ENCODE peak calls at places on chromosomes 12 and 14, in seven cellular contexts. S is PC-3, J is aorta, O is heart left ventricle, W is heart right ventricle, V is left ventricle myocardium inferior, T is H9. H is an unnamed sample.

GRCh38 chr12:117063162-117063911 is 35.9 kb downstream of the TESC start:
- DNase-seq in T (peak), O (peak), V (no peak), W (peak), J (no peak), S (no peak), H (peak)

GRCh38 chr12:65195387-65196055 is 26.1 kb downstream of the LEMD3 start:
- DNase-seq in W (no peak), J (no peak), O (no peak), S (no peak), V (no peak), T (no peak), H (no peak)

GRCh38 chr12:91965781-91966180 is 179.9 kb downstream of the BTG1 start:
- DNase-seq in J (no peak), O (no peak), T (no peak), S (no peak), W (no peak), V (no peak), H (no peak)

GRCh38 chr14:91870001-91870400 is 2.7 kb upstream of the TC2N start:
- DNase-seq in T (no peak), S (peak), W (no peak), V (no peak), J (no peak), O (no peak), H (peak)

GRCh38 chr14:43651896-43652295 is 855.2 kb downstream of the FSCB start:
- DNase-seq in J (no peak), T (no peak), W (no peak), V (no peak), O (no peak), S (no peak), H (no peak)

GRCh38 chr14:99884834-99885648 is 91.8 kb downstream of the EML1 start:
- DNase-seq in O (no peak), J (no peak), T (no peak), S (peak), V (no peak), W (peak), H (peak)

GRCh38 chr12:126507231-126507630 is 1442.0 kb downstream of the AACS start:
- DNase-seq in O (no peak), W (no peak), V (no peak), T (no peak), J (no peak), S (no peak), H (no peak)

GRCh38 chr12:124543591-124544310 is 23.7 kb downstream of the NCOR2 start:
- DNase-seq in J (no peak), T (no peak), O (no peak), S (no peak), V (no peak), W (no peak), H (no peak)

GRCh38 chr12:109893250-109893995 is 6.7 kb upstream of the TCHP start:
- DNase-seq in T (no peak), W (no peak), V (no peak), S (no peak), J (no peak), O (no peak), H (no peak)

GRCh38 chr12:59787610-59788009 is 191.8 kb downstream of the SLC16A7 start:
- DNase-seq in T (no peak), J (no peak), V (no peak), O (no peak), S (no peak), W (no peak), H (no peak)

GRCh38 chr14:60356921-60357550 is 108.0 kb downstream of the PPM1A start:
- DNase-seq in S (no peak), V (no peak), O (no peak), W (no peak), J (no peak), T (peak), H (no peak)

GRCh38 chr14:53950031-53950793 is 6.4 kb downstream of the BMP4 start:
- DNase-seq in O (no peak), V (no peak), J (peak), W (no peak), T (no peak), S (no peak), H (no peak)

GRCh38 chr12:45216983-45217485 is 1.1 kb downstream of the ANO6 start:
- DNase-seq in T (no peak), J (no peak), V (no peak), W (no peak), O (no peak), S (peak), H (peak)

GRCh38 chr14:72126091-72126490 is 193.9 kb downstream of the RGS6 start:
- DNase-seq in W (no peak), O (no peak), J (no peak), S (no peak), T (no peak), V (no peak), H (no peak)

GRCh38 chr12:8493084-8493483 is 20.2 kb upstream of the CLEC4D start:
- DNase-seq in V (no peak), S (no peak), O (no peak), J (no peak), T (no peak), W (peak), H (peak)

GRCh38 chr14:61838661-61839060 is 76.4 kb downstream of the SNAPC1 start:
- DNase-seq in T (no peak), V (no peak), J (no peak), W (no peak), O (no peak), S (peak), H (peak)

GRCh38 chr14:65824978-65825299 is 412.4 kb downstream of the FUT8 start:
- DNase-seq in S (no peak), T (no peak), W (no peak), O (no peak), J (no peak), V (no peak), H (no peak)

GRCh38 chr12:94725375-94726168 is 75.2 kb upstream of the TMCC3 start:
- DNase-seq in J (no peak), W (peak), T (peak), O (no peak), V (no peak), S (peak), H (peak)

GRCh38 chr12:57750561-57751431 is 1.3 kb downstream of the CDK4 start:
- DNase-seq in W (no peak), J (no peak), S (no peak), V (no peak), O (no peak), T (no peak), H (no peak)

GRCh38 chr12:11998944-11999315 is 71.8 kb upstream of the BCL2L14 start:
- DNase-seq in J (no peak), T (no peak), O (no peak), S (no peak), W (no peak), V (no peak), H (no peak)

GRCh38 chr12:50400104-50400637 is 514 bp upstream of the LARP4 start:
- DNase-seq in O (no peak), V (no peak), S (peak), T (no peak), J (no peak), W (no peak), H (peak)

GRCh38 chr14:98204139-98204538 is 1067.9 kb downstream of the BCL11B start:
- DNase-seq in T (no peak), V (no peak), J (no peak), O (no peak), W (no peak), S (no peak), H (no peak)

GRCh38 chr14:26598081-26598671 is 343 bp upstream of the NOVA1 start:
- DNase-seq in W (peak), V (peak), S (peak), O (peak), J (peak), T (peak), H (peak)

GRCh38 chr14:104826858-104827172 is 25.9 kb downstream of the ZBTB42 start:
- DNase-seq in S (no peak), O (peak), V (no peak), T (no peak), J (no peak), W (no peak), H (no peak)

GRCh38 chr12:10715491-10715890 is 7.6 kb downstream of the YBX3 start:
- DNase-seq in W (no peak), T (no peak), S (no peak), O (no peak), V (no peak), J (no peak), H (no peak)

GRCh38 chr14:58098507-58098906 is 53.5 kb downstream of the ARMH4 start:
- DNase-seq in S (peak), V (no peak), W (peak), J (no peak), T (peak), O (peak), H (peak)

GRCh38 chr14:67532998-67533753 is at the start of gene PLEKHH1:
- DNase-seq in J (peak), S (peak), O (peak), T (peak), W (peak), V (peak), H (peak)

GRCh38 chr14:65849558-65849957 is 437.0 kb downstream of the FUT8 start:
- DNase-seq in S (no peak), O (no peak), W (no peak), V (no peak), J (no peak), T (no peak), H (no peak)

GRCh38 chr12:108609535-108610335 is 11.9 kb upstream of the TMEM119 start:
- DNase-seq in J (peak), S (no peak), W (peak), V (peak), T (no peak), O (peak), H (no peak)

GRCh38 chr12:109056891-109057290 is 4.5 kb downstream of the USP30 start:
- DNase-seq in V (no peak), S (no peak), W (no peak), O (no peak), J (no peak), T (no peak), H (no peak)

GRCh38 chr12:6234906-6235305 is 34.7 kb downstream of the CD9 start:
- DNase-seq in S (no peak), T (no peak), O (no peak), V (no peak), W (no peak), J (peak), H (no peak)

GRCh38 chr14:35302211-35302528 is 10.0 kb downstream of the PSMA6 start:
- DNase-seq in O (no peak), S (no peak), V (no peak), W (no peak), J (no peak), T (no peak), H (no peak)

GRCh38 chr12:50053583-50053982 is 3.8 kb upstream of the ASIC1 start:
- DNase-seq in J (no peak), V (no peak), T (no peak), O (no peak), W (no peak), S (no peak), H (no peak)

GRCh38 chr12:25322918-25323773 is 72.4 kb upstream of the KRAS start:
- DNase-seq in S (peak), O (no peak), T (no peak), J (no peak), W (no peak), V (no peak), H (no peak)

GRCh38 chr12:110579889-110580253 is 3.2 kb downstream of the PPTC7 start:
- DNase-seq in J (no peak), T (no peak), O (no peak), V (no peak), W (no peak), S (no peak), H (no peak)

GRCh38 chr14:105880616-105881015 is 354.2 kb downstream of the TMEM121 start:
- DNase-seq in W (no peak), V (no peak), T (no peak), J (no peak), S (no peak), O (no peak), H (no peak)

GRCh38 chr14:103126873-103127304 is 3.6 kb downstream of the TNFAIP2 start:
- DNase-seq in S (peak), O (peak), T (peak), W (no peak), J (peak), V (peak), H (peak)

GRCh38 chr12:30308010-30308717 is 387.5 kb downstream of the IPO8 start:
- DNase-seq in T (no peak), S (no peak), J (no peak), W (no peak), O (no peak), V (no peak), H (no peak)

GRCh38 chr12:25135531-25136154 is 59.3 kb downstream of the DNAI7 start:
- DNase-seq in J (no peak), V (no peak), S (no peak), T (peak), O (no peak), W (no peak), H (no peak)

GRCh38 chr12:106527356-106527755 is 55.4 kb upstream of the RFX4 start:
- DNase-seq in J (no peak), S (peak), T (no peak), O (no peak), W (no peak), V (no peak), H (no peak)
- H3K27ac ChIP-seq in J (no peak), S (no peak), T (no peak), O (no peak), W (no peak), V (no peak), H (no peak)

DNA sequence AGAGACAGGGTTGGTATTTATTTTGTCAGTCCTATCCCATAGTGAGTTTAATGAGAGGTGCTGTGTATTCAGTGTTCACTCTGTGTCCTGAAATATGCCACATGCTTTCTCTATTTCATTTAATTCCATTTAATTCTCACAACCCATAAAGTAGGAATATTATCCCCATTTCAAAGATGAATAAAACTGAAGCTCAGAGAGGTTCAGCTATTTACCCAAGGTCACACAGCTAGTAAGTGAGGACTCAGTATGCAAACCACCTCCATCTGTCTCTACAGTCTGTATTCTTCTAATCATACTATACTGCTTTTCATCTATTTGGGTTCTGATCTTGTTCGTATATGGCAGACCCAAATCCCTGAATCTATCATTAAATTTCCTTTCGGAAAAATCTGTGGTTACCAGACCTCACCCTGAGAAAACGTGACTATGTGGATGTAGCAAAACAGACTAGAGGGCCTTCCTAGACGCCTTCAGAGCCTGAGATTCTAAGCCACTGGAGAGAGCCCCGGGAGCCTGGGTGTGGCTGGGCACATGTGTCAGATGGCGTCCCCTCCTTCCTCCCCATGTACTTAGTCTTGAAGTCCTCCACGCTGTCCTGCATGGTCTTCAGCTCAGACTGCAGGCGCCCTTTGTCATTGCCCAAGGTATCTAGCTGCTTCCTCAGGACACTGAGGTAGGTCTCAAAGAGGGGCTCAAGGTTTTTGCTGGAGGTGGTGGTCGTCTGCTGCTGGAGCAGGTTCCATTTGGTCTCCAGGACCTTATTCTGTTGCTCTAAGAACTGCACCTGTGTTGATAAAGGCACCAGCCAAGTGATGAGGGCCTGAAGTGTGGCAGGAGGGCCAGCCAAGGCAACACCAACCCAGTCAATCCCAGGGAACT is 2.5 kb downstream of the KRT4 start:
- DNase-seq in J (no peak), T (no peak), W (no peak), O (no peak), V (no peak), S (no peak), H (no peak)
- H3K27ac ChIP-seq in J (no peak), T (no peak), W (no peak), O (no peak), V (no peak), S (no peak), H (no peak)

DNA sequence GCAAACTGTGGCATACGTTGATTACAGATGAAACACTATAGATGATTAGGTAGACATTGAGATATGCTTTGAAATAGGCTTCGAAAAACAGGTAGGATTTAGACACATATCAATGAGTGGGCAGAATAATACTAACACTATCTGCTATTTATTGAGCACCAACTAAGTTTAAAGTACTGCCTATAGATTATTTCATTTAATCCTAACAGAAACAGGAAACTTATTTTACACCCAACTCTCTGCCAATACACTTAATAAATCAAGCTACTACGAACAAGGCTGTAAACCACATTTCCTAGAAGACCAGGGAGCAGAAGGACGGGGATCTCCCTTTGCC is 363 bp upstream of the VRK1 start:
- DNase-seq in S (no peak), O (no peak), T (no peak), V (no peak), W (no peak), J (no peak), H (no peak)
- H3K27ac ChIP-seq in S (no peak), O (no peak), T (no peak), V (no peak), W (no peak), J (no peak), H (no peak)

GRCh38 chr12:19166956-19167355 is 37.4 kb downstream of the PLEKHA5 start:
- DNase-seq in W (no peak), J (no peak), T (no peak), S (no peak), O (no peak), V (no peak), H (peak)
- H3K27ac ChIP-seq in W (no peak), J (no peak), T (no peak), S (no peak), O (no peak), V (peak), H (no peak)

DNA sequence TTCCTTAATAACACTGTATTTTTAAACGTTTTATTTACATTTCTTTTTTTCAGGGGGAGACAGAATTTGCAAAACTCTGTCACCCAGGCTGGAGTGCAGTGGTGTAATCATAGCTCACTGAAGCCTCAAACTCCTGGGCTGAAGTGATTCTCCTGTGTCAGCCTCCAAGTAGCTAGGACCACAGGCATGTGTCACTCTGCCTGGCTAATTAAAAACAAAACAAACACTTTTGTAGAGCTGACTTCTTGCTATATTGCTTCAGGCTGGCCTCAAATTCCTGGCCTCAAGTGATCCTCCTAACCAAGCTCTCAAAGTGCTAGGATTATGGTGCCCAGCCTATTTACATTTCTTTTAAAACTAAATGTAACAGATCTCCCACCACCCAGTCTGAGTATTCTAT is 12.7 kb downstream of the CPSF6 start:
- DNase-seq in V (no peak), J (no peak), T (no peak), O (no peak), S (no peak), W (no peak), H (no peak)
- H3K27ac ChIP-seq in V (no peak), J (no peak), T (no peak), O (no peak), S (no peak), W (no peak), H (no peak)

DNA sequence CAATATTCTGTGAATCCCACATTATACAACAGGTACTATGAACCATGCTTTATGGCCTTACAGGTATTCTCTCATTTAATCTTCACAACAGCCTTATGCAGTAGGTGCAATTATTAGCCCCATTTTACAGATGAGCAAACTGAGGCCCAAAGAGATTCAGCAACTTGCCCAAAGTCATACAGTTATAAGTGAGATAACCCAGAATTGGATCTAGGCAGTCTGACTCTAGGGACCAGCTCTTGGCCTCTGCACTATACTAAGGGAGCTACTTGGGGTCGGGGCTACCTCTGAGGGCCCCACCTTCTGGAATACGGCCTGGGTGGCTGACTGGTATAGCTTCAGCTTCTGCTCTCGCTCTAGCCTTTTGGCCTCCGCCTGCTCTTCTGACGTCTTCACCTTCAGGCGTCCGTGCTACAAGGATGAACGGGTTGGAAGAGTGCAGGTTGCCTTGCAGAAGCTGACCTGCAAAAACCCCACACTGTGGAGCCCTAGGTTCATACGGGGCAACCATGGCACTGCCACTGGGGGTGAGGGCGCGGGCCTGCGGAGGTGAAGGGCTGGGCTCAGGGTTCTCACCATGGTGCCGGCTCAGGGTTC is 762 bp downstream of the RABGGTA start:
- DNase-seq in V (no peak), J (no peak), T (no peak), O (no peak), S (no peak), W (no peak), H (no peak)
- H3K27ac ChIP-seq in V (peak), J (peak), T (no peak), O (peak), S (peak), W (peak), H (peak)

GRCh38 chr14:21257395-21258193 is 11.6 kb downstream of the HNRNPC start:
- DNase-seq in J (peak), S (no peak), V (no peak), O (no peak), W (no peak), T (no peak), H (no peak)
- H3K27ac ChIP-seq in J (no peak), S (no peak), V (no peak), O (no peak), W (no peak), T (no peak), H (no peak)

DNA sequence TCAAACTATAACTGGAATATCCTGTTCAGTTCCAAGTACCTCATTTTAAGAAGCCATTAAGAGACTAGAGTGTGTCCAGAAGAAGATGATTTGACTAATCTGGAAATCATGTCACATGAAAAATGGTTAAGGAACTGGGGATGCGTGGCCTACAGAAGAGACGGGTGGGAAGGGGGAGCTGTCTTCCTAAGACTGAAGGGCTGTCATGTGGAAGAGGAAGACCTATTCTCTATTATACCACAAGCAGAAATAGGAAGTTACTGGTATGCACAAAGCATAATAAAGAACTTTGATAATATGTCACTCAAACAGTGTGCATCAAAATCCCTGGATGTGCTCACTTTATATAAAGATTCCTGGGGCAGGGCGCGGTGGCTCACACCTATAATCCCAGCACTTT is 50.3 kb downstream of the HECTD4 start:
- DNase-seq in J (no peak), O (no peak), V (no peak), S (no peak), W (no peak), T (no peak), H (no peak)
- H3K27ac ChIP-seq in J (no peak), O (no peak), V (no peak), S (no peak), W (no peak), T (no peak), H (no peak)